ENCODE peak calls at places on chromosomes 12 and 14, in eight cellular contexts. U, F, D, W, E, V, S and X are unnamed samples.

GRCh38 chr12:54173066-54173726 is 15.6 kb downstream of the SMUG1 start:
- DNase-seq in U (peak; percentile 24), F (peak; percentile 15), D (no peak), W (peak; percentile 68), E (peak; percentile 64), V (no peak), S (no peak), X (peak; percentile 7)

GRCh38 chr12:108120863-108121165 is 8.3 kb upstream of the WSCD2 start:
- DNase-seq in U (no peak), F (no peak), D (no peak), W (no peak), E (no peak), V (no peak), S (no peak), X (no peak)

GRCh38 chr14:92970233-92970625 is 47.3 kb downstream of the CHGA start:
- DNase-seq in U (no peak), F (no peak), D (no peak), W (no peak), E (no peak), V (no peak), S (no peak), X (no peak)

GRCh38 chr14:62691613-62692489 is 353.4 kb downstream of the KCNH5 start:
- DNase-seq in U (no peak), F (peak; percentile 7), D (peak; percentile 95), W (no peak), E (peak; percentile 20), V (no peak), S (no peak), X (no peak)

GRCh38 chr12:92602930-92603623 is 99.7 kb upstream of the PLEKHG7 start:
- DNase-seq in U (no peak), F (no peak), D (no peak), W (no peak), E (no peak), V (no peak), S (no peak), X (no peak)

GRCh38 chr14:32372154-32372553 is 43.1 kb downstream of the AKAP6 start:
- DNase-seq in U (no peak), F (no peak), D (peak; percentile 44), W (no peak), E (no peak), V (no peak), S (no peak), X (no peak)

GRCh38 chr14:22484638-22485037 is 104.4 kb downstream of the DAD1 start:
- DNase-seq in U (no peak), F (no peak), D (no peak), W (no peak), E (no peak), V (no peak), S (no peak), X (no peak)

GRCh38 chr12:52086366-52086765 is 6.9 kb downstream of the SMIM41 start:
- DNase-seq in U (no peak), F (no peak), D (no peak), W (no peak), E (no peak), V (no peak), S (no peak), X (no peak)

GRCh38 chr12:109910969-109911348 is 10.9 kb downstream of the TCHP start:
- DNase-seq in U (no peak), F (peak; percentile 55), D (no peak), W (no peak), E (peak; percentile 84), V (no peak), S (no peak), X (no peak)

GRCh38 chr14:104011824-104012517 is 69.6 kb upstream of the RD3L start:
- DNase-seq in U (no peak), F (peak; percentile 6), D (peak; percentile 38), W (no peak), E (no peak), V (no peak), S (no peak), X (no peak)

GRCh38 chr14:60893916-60894315 is 87.0 kb downstream of the TRMT5 start:
- DNase-seq in U (no peak), F (no peak), D (no peak), W (no peak), E (no peak), V (no peak), S (no peak), X (no peak)

GRCh38 chr12:46473634-46474201 is 101.1 kb upstream of the SLC38A2 start:
- DNase-seq in U (no peak), F (peak; percentile 96), D (peak; percentile 91), W (no peak), E (no peak), V (no peak), S (peak; percentile 87), X (no peak)

GRCh38 chr12:106582661-106583577 is at the start of gene RFX4:
- DNase-seq in U (no peak), F (no peak), D (no peak), W (no peak), E (no peak), V (no peak), S (no peak), X (no peak)

GRCh38 chr12:83018063-83018462 is 331.4 kb downstream of the TMTC2 start:
- DNase-seq in U (no peak), F (no peak), D (no peak), W (no peak), E (no peak), V (no peak), S (no peak), X (no peak)

GRCh38 chr14:34692348-34692747 is 22.0 kb downstream of the CFL2 start:
- DNase-seq in U (no peak), F (no peak), D (no peak), W (no peak), E (no peak), V (no peak), S (no peak), X (no peak)

GRCh38 chr14:81400202-81400678 is at the start of gene STON2:
- DNase-seq in U (no peak), F (no peak), D (peak; percentile 91), W (no peak), E (peak; percentile 35), V (no peak), S (no peak), X (no peak)

GRCh38 chr14:67515386-67516079 is 17.6 kb upstream of the PLEKHH1 start:
- DNase-seq in U (peak; percentile 40), F (peak; percentile 25), D (no peak), W (no peak), E (peak; percentile 40), V (no peak), S (no peak), X (no peak)

GRCh38 chr14:76998777-76999366 is 29.6 kb downstream of the IRF2BPL start:
- DNase-seq in U (no peak), F (no peak), D (no peak), W (no peak), E (no peak), V (no peak), S (no peak), X (no peak)

GRCh38 chr14:95835331-95835730 is 41.3 kb upstream of the TUNAR start:
- DNase-seq in U (no peak), F (no peak), D (no peak), W (no peak), E (no peak), V (no peak), S (no peak), X (no peak)

GRCh38 chr12:52895726-52896189 is 9.1 kb downstream of the KRT8 start:
- DNase-seq in U (no peak), F (no peak), D (no peak), W (no peak), E (no peak), V (no peak), S (no peak), X (no peak)

GRCh38 chr12:93784339-93785086 is 107.3 kb downstream of the CRADD start:
- DNase-seq in U (peak; percentile 34), F (peak; percentile 87), D (peak; percentile 86), W (peak; percentile 67), E (no peak), V (no peak), S (peak; percentile 73), X (no peak)

GRCh38 chr14:99996951-99997571 is 68.2 kb upstream of the EVL start:
- DNase-seq in U (no peak), F (no peak), D (peak; percentile 90), W (no peak), E (no peak), V (no peak), S (no peak), X (no peak)